ENCODE peak calls at places on chromosomes 6 and 20, in seven cellular contexts. J is IMR-90, B is adrenal gland, P is H1, X is tibial nerve, I is heart left ventricle, R is A549. Q is an unnamed sample.

GRCh38 chr6:117501722-117502121 is 19.2 kb downstream of the DCBLD1 start:
- DNase-seq in J (no peak), B (no peak), P (no peak), X (no peak), I (no peak), R (no peak), Q (no peak)

GRCh38 chr20:56788041-56788670 is 159.1 kb downstream of the TFAP2C start:
- DNase-seq in J (peak; percentile 95), B (peak; percentile 79), P (no peak), X (no peak), I (no peak), R (peak; percentile 100), Q (no peak)

GRCh38 chr6:150142657-150143501 is at the start of gene PPP1R14C:
- DNase-seq in J (no peak), B (no peak), P (no peak), X (no peak), I (peak; percentile 58), R (no peak), Q (peak; percentile 83)

GRCh38 chr6:83844170-83844569 is 9.0 kb upstream of the RIPPLY2 start:
- DNase-seq in J (no peak), B (no peak), P (no peak), X (no peak), I (no peak), R (no peak), Q (no peak)

GRCh38 chr20:6766433-6766832 is 1.1 kb upstream of the BMP2 start:
- DNase-seq in J (no peak), B (no peak), P (no peak), X (no peak), I (no peak), R (no peak), Q (no peak)

GRCh38 chr6:1945235-1945832 is 300.1 kb downstream of the GMDS start:
- DNase-seq in J (no peak), B (no peak), P (no peak), X (no peak), I (no peak), R (no peak), Q (no peak)

GRCh38 chr6:48490658-48491057 is 379.7 kb upstream of the PTCHD4 start:
- DNase-seq in J (no peak), B (no peak), P (no peak), X (no peak), I (no peak), R (no peak), Q (no peak)

GRCh38 chr6:106547053-106547414 is 82.3 kb downstream of the RTN4IP1 start:
- DNase-seq in J (no peak), B (no peak), P (no peak), X (no peak), I (no peak), R (no peak), Q (no peak)

GRCh38 chr6:127514396-127515227 is 4.5 kb downstream of the MTCL3 start:
- DNase-seq in J (peak; percentile 48), B (peak; percentile 76), P (peak; percentile 3), X (no peak), I (peak; percentile 30), R (no peak), Q (peak; percentile 31)

GRCh38 chr6:1392813-1393640 is 3.7 kb downstream of the FOXF2 start:
- DNase-seq in J (no peak), B (no peak), P (no peak), X (no peak), I (no peak), R (no peak), Q (no peak)

GRCh38 chr20:63648190-63648589 is 5.0 kb downstream of the STMN3 start:
- DNase-seq in J (no peak), B (no peak), P (no peak), X (no peak), I (no peak), R (no peak), Q (no peak)

GRCh38 chr6:55009114-55009513 is 162.5 kb downstream of the FAM83B start:
- DNase-seq in J (no peak), B (no peak), P (no peak), X (no peak), I (no peak), R (no peak), Q (no peak)

GRCh38 chr6:151034825-151035781 is 169.6 kb downstream of the MTHFD1L start:
- DNase-seq in J (no peak), B (peak; percentile 21), P (no peak), X (no peak), I (no peak), R (no peak), Q (no peak)

GRCh38 chr6:142009647-142010046 is 123.1 kb upstream of the GJE1 start:
- DNase-seq in J (peak; percentile 72), B (no peak), P (no peak), X (no peak), I (no peak), R (no peak), Q (no peak)

GRCh38 chr6:160950507-160950906 is 41.1 kb upstream of the MAP3K4 start:
- DNase-seq in J (peak; percentile 44), B (no peak), P (no peak), X (no peak), I (peak; percentile 33), R (peak; percentile 39), Q (no peak)

GRCh38 chr6:101633081-101633480 is 239.6 kb downstream of the GRIK2 start:
- DNase-seq in J (no peak), B (no peak), P (no peak), X (no peak), I (no peak), R (no peak), Q (no peak)

GRCh38 chr6:89204096-89204495 is 13.1 kb downstream of the GABRR1 start:
- DNase-seq in J (no peak), B (no peak), P (no peak), X (no peak), I (no peak), R (no peak), Q (no peak)

GRCh38 chr6:121522265-121522664 is 86.8 kb downstream of the GJA1 start:
- DNase-seq in J (peak; percentile 96), B (peak; percentile 75), P (no peak), X (no peak), I (no peak), R (peak; percentile 77), Q (peak; percentile 57)

GRCh38 chr6:2977799-2978558 is 6.6 kb upstream of the SERPINB6 start:
- DNase-seq in J (no peak), B (peak; percentile 47), P (no peak), X (no peak), I (no peak), R (no peak), Q (no peak)

GRCh38 chr6:20159781-20160540 is 52.3 kb downstream of the MBOAT1 start:
- DNase-seq in J (peak; percentile 6), B (no peak), P (no peak), X (no peak), I (no peak), R (no peak), Q (no peak)

GRCh38 chr6:2450546-2450945 is 205.1 kb upstream of the GMDS start:
- DNase-seq in J (no peak), B (peak; percentile 78), P (no peak), X (peak; percentile 28), I (peak; percentile 83), R (no peak), Q (peak; percentile 76)

DNA sequence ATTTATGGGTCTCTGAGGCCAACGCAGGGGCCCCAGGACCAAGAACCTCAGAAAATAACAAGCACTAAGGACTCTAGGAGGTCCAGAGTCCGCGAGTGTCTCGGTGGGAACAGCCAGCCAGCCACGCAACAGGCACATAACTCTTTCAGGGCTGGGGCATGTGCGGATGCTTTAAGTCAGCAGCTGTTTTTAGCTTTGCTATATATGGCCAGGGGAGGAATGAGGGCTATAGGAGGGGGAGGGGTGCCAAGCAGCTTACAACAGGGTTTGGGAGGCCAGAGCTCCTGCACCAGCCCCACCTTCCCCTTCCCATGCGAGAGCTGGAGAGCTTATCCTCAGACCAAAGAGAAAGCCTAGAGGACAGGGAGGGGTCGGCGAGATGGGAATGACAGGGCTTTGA is 6.2 kb downstream of the JPH2 start:
- DNase-seq in J (peak; percentile 35), B (no peak), P (peak; percentile 34), X (no peak), I (peak; percentile 89), R (no peak), Q (no peak)
- TF ChIP-seq POLR2A in J (no peak), B (no peak), P (no peak), X (no peak), I (no peak), R (no peak), Q (no peak)

GRCh38 chr20:24106155-24106800 is 117.7 kb upstream of the GGTLC1 start:
- DNase-seq in J (no peak), B (no peak), P (no peak), X (no peak), I (no peak), R (no peak), Q (no peak)
- H3K27ac ChIP-seq in J (no peak overlapping the region), B (no peak overlapping the region), P (no peak overlapping the region), X (no peak overlapping the region), I (no peak overlapping the region), R (no peak overlapping the region), Q (no peak overlapping the region)

DNA sequence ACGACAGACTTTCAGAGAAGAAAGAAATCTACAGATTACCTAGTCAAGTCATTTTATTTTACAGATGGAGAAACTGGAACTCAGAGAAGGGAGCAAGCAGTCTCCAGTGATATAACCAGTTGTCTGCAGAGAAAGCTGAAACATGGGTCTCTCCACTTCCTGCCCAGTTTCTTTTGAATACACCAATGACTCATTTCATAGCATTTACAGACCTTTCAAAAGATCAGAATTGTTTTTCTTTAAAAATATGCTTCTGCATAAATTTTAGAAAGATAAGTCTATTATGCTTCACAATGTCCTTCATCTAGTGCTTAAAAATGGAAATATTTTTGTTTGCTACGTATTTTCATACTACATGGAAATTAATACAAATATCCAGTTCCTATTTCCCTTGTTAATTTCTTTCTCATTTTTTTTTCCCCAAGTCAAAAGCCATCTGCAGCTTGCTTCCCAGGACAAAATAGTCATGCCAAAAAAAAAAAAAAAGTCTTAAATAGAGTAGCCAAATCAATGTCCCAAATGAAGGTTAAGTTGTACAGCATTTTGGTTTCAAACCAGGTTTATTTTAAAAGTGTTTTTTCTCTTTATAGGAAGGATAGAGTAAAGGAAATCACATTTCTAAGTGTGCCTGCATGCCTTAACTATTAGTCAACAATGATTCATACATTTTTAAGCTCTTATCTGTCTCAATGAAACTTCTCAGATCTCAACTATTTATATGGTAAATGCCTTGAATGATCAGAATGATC is 36.9 kb downstream of the ARHGAP18 start:
- DNase-seq in J (peak; percentile 87), B (no peak), P (no peak), X (no peak), I (no peak), R (peak; percentile 45), Q (no peak)
- H3K4me3 ChIP-seq in J (no peak overlapping the region), B (no peak overlapping the region), P (no peak overlapping the region), X (no peak overlapping the region), I (no peak overlapping the region), R (no peak overlapping the region), Q (no peak overlapping the region)

GRCh38 chr6:26159417-26160273 is 72.4 kb downstream of the HFE start:
- DNase-seq in J (no peak), B (no peak), P (no peak), X (no peak), I (no peak), R (peak; percentile 33), Q (no peak)
- TF ChIP-seq POLR2A in J (no peak), B (peak; percentile 63), P (peak; percentile 20), X (no peak), I (no peak), R (no peak), Q (no peak)

Q was measured in thyroid gland.